ENCODE peak calls at places on chromosomes 3 and 15, in five cellular contexts. Y, P, A, B and C are unnamed samples.

GRCh38 chr15:78018445-78018844 is 59.1 kb downstream of the TBC1D2B start:
- DNase-seq in Y (no peak), P (no peak), A (no peak), B (no peak), C (no peak)

GRCh38 chr3:168061332-168061996 is 34.3 kb downstream of the GOLIM4 start:
- DNase-seq in Y (no peak), P (no peak), A (no peak), B (peak; percentile 15), C (no peak)

GRCh38 chr3:149494759-149495580 is 20.5 kb downstream of the TM4SF4 start:
- DNase-seq in Y (no peak), P (no peak), A (no peak), B (no peak), C (no peak)

GRCh38 chr3:23785097-23785645 is 20.6 kb upstream of the UBE2E1 start:
- DNase-seq in Y (no peak), P (no peak), A (no peak), B (no peak), C (no peak)

GRCh38 chr3:179882322-179882721 is 154.4 kb downstream of the PEX5L start:
- DNase-seq in Y (peak; percentile 83), P (no peak), A (no peak), B (peak; percentile 72), C (no peak)

GRCh38 chr15:92650256-92650655 is 5.3 kb downstream of the FAM174B start:
- DNase-seq in Y (no peak), P (no peak), A (no peak), B (no peak), C (no peak)

GRCh38 chr3:10883478-10884234 is 67.6 kb downstream of the SLC6A11 start:
- DNase-seq in Y (peak; percentile 61), P (no peak), A (peak; percentile 30), B (peak; percentile 22), C (peak; percentile 36)

GRCh38 chr15:78732634-78733033 is 78.6 kb downstream of the ADAMTS7 start:
- DNase-seq in Y (no peak), P (no peak), A (no peak), B (no peak), C (no peak)

GRCh38 chr15:79442911-79443310 is 10.8 kb downstream of the MINAR1 start:
- DNase-seq in Y (peak; percentile 26), P (no peak), A (no peak), B (no peak), C (peak; percentile 27)

DNA sequence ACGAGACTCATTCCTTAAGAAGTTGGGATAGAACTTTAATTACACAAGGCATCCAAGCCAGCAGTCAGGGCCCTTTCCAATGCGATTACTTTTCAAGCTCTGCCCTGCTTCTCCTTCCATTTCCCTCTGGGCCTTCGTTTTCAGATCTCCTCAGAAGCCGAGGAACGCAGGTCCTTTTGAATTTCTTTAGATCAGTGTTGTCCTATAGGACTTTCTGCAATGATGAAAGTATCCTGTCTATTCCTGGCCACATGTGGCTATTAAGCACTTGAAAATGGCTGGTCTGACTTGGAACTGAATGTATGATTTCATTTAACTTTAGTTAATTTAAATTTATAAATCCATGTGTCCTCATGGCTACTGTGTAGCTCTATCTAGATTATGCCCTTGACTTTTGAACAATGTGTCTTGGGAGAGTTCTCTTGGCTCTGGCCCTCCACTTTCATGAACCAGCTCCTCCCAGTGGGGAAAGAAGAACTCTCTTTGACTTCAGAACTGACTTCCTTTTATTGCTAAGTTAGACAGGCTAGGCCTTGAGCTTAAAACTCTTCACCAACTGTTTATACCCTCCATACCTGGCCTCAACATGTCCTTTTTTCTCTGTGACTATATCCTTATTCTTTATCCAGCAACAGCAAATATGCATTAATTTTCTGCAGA is 22.7 kb downstream of the TGFBR2 start:
- DNase-seq in Y (no peak), P (peak; percentile 35), A (no peak), B (no peak), C (no peak)
- TF ChIP-seq CTCF in Y (peak; percentile 20), P (peak; percentile 24), A (no peak), B (no peak), C (no peak)

DNA sequence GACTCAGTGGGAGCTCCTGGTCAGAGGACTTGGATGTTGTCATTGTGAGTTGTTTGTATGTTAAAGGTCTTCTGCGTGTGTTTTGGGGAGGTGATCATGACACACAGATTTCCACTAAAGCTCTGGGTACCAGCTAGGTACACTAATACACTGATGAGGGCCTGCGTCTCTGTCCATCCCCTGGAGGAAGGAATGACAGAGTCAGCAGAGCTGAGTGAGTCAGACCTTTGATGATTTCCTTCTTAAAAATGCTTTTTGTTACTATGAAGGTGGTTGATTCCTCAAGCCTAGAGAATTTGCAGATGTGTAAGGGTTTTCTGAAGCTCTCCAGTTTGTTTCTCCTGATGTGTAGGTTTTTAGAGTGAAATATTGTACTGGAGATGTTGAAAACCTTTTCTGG is 424.1 kb upstream of the TPM1 start:
- DNase-seq in Y (no peak), P (no peak), A (no peak), B (no peak), C (no peak)
- TF ChIP-seq CTCF in Y (no peak), P (no peak), A (no peak), B (no peak), C (no peak)

GRCh38 chr3:48507256-48508061 is 3.5 kb upstream of the SHISA5 start:
- DNase-seq in Y (peak; percentile 92), P (peak; percentile 71), A (peak; percentile 23), B (peak; percentile 81), C (peak; percentile 55)
- TF ChIP-seq CTCF in Y (peak; percentile 67), P (peak; percentile 39), A (peak; percentile 69), B (peak; percentile 29), C (peak; percentile 47)

DNA sequence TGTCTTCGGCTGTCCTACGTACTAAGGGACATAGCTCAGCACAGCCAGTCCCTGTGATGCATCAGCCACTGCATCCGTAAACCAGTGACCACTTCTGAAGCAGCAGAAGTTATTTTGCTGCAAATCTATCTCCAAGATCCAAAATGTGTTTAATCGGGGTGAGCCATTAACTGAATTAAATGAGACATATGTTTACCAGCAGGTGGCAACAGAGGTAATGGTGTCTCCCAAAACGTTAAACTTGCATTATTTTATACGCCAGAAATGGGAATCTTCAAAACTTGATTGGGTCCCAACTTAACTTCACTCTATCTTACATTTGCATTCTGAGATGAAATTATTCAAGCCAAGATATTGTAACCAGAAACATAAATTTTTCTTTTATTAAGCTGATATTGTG is 75.3 kb upstream of the BOC start:
- DNase-seq in Y (peak; percentile 47), P (no peak), A (no peak), B (no peak), C (no peak)
- TF ChIP-seq CTCF in Y (peak; percentile 79), P (peak; percentile 59), A (peak; percentile 66), B (peak; percentile 9), C (peak; percentile 17)

DNA sequence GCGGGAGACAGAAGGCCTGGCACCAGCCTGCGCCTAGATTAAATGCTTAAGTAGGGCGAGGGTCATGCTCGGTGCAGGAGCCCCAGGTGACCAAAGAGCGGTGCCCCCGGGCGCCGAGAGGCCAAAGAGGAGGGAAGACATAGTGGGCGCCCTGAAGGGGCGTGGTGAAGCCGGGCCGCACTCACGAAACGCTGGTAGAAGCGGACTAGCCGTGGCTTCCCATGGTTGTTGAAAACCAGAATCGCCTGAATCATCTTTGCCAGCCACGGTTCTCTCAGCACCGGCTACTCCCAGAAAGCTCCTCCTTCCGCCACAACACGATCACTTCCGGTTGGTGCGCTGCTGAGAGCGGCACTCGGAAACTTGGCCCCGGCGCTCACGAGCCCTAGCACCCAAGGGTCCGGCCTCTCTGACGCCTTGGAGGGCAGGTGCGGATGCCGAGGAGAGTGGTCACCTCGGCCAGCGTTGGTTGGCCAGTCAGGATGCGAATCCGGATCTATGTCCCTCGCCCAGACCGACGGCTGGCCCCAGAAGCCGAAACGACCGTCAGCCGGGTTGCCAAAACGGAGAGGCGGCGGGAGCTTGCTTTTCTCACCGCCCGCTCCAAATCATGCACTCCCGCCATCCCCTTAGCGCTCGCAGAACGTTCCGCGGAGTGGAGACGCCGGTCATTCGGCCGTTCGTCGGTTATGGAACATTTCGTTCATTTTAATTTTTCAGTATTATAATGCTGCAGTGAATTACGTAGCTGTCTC is at the start of gene AP3S2:
- DNase-seq in Y (peak; percentile 97), P (peak; percentile 93), A (peak; percentile 84), B (peak; percentile 82), C (peak; percentile 80)
- TF ChIP-seq CTCF in Y (no peak), P (peak; percentile 6), A (no peak), B (no peak), C (no peak)

DNA sequence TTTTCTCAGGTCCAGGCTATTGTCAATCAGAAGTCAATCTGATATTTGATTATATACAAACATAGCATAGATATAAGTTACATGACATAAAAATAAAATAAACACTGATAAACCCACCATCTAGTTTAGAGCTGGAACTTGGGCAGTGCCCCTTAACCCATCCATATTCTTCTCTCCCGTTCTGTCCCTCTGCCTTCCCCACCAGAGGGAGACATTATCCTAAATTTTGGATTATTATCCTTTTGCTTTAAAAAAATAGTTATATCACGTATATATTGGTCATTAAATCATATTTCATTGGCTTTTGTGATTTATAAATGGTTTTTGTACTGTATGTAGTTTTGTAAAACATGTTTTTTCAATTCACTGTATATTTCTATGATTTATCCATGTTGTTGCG is 107.9 kb downstream of the GMPS start:
- DNase-seq in Y (no peak), P (no peak), A (no peak), B (no peak), C (no peak)
- TF ChIP-seq CTCF in Y (peak; percentile 72), P (peak; percentile 26), A (peak; percentile 49), B (no peak), C (peak; percentile 17)

GRCh38 chr15:57957113-57957512 is 108.4 kb downstream of the ALDH1A2 start:
- DNase-seq in Y (no peak), P (no peak), A (no peak), B (no peak), C (no peak)
- TF ChIP-seq CTCF in Y (no peak), P (no peak), A (no peak), B (no peak), C (no peak)